ENCODE peak calls at places on chromosomes 13 and 19, in ten cellular contexts. H is A673; C is retina; A is CD8-positive, alpha-beta memory T cell; Z is esophagus squamous epithelium; L is brain microvascular endothelial cell; O is colonic mucosa; V is NCI-H2081; B is A549; W is T-helper 1 cell. K is an unnamed sample.

GRCh38 chr19:11069451-11070009 is 19.7 kb upstream of the LDLR start:
- DNase-seq in L (no peak), Z (no peak), C (no peak), H (no peak), B (no peak), W (no peak), O (no peak), V (no peak), A (no peak), K (no peak)

GRCh38 chr19:43934985-43935708 is at the start of gene ZNF45:
- DNase-seq in H (peak), O (peak), Z (peak), C (peak), V (peak), L (peak), W (peak), B (peak), A (peak), K (peak)

GRCh38 chr19:1079566-1080111 is 12.7 kb downstream of the ARHGAP45 start:
- DNase-seq in C (no peak), Z (no peak), W (peak), L (no peak), V (no peak), O (peak), H (no peak), B (no peak), A (peak), K (peak)

GRCh38 chr19:38019427-38019724 is 112.4 kb downstream of the SIPA1L3 start:
- DNase-seq in B (no peak), V (no peak), Z (no peak), H (no peak), L (no peak), W (no peak), O (no peak), C (no peak), A (no peak), K (no peak)

GRCh38 chr19:52935434-52935833 is 12.2 kb upstream of the ZNF888 start:
- DNase-seq in O (no peak), L (peak), B (no peak), W (no peak), Z (no peak), V (no peak), C (no peak), A (no peak), H (no peak), K (no peak)

GRCh38 chr13:85543144-85543543 is 256.1 kb downstream of the SLITRK6 start:
- DNase-seq in Z (no peak), A (no peak), H (no peak), V (no peak), W (no peak), B (no peak), C (no peak), O (no peak), L (no peak), K (no peak)

GRCh38 chr13:79405501-79405830 is 589 bp downstream of the RBM26 start:
- DNase-seq in L (no peak), A (no peak), Z (no peak), H (peak), C (peak), O (peak), B (peak), W (no peak), V (peak), K (peak)

GRCh38 chr19:53772943-53773342 is 51.2 kb downstream of the NLRP12 start:
- DNase-seq in H (peak), L (peak), O (peak), Z (no peak), W (peak), V (peak), B (peak), C (peak), A (peak), K (peak)

GRCh38 chr13:52459668-52460067 is 4.4 kb downstream of the CKAP2 start:
- DNase-seq in L (peak), A (no peak), Z (no peak), B (no peak), C (no peak), O (no peak), W (no peak), V (no peak), H (no peak), K (no peak)

K was measured in CD8-positive, alpha-beta T cell.